ENCODE peak calls at places on chromosomes 5 and 9, in ten cellular contexts. G is type B pancreatic cell, S is psoas muscle, E is cardiac muscle cell, Q is GM23338, T is NCI-H774, V is hepatic stellate cell, F is frontal cortex, Y is NCI-H748 treated with DMSO at 0.1 percent for 48 hours, Z is PC-3. R is an unnamed sample.

GRCh38 chr5:161546463-161547301 is at the start of gene GABRB2:
- DNase-seq in G (peak), S (peak), E (peak), Q (peak), T (peak), V (peak), F (no peak), Y (peak), Z (no peak), R (peak)

GRCh38 chr9:95296761-95297160 is 20.7 kb downstream of the FANCC start:
- DNase-seq in G (no peak), S (no peak), E (peak), Q (no peak), T (no peak), V (no peak), F (no peak), Y (no peak), Z (no peak), R (no peak)

GRCh38 chr5:173909205-173909604 is 21.1 kb downstream of the CPEB4 start:
- DNase-seq in G (no peak), S (peak), E (no peak), Q (no peak), T (no peak), V (no peak), F (peak), Y (no peak), Z (no peak), R (no peak)

GRCh38 chr9:114117614-114117995 is 18.5 kb upstream of the KIF12 start:
- DNase-seq in G (no peak), S (no peak), E (no peak), Q (no peak), T (no peak), V (no peak), F (no peak), Y (no peak), Z (no peak), R (no peak)

GRCh38 chr9:30673132-30673531 is 1711.3 kb upstream of the ACO1 start:
- DNase-seq in G (no peak), S (no peak), E (no peak), Q (no peak), T (no peak), V (no peak), F (no peak), Y (no peak), Z (peak), R (no peak)

GRCh38 chr5:171162165-171162564 is 146.9 kb upstream of the TLX3 start:
- DNase-seq in G (no peak), S (no peak), E (no peak), Q (peak), T (no peak), V (no peak), F (no peak), Y (no peak), Z (no peak), R (no peak)

GRCh38 chr5:157597277-157597676 is 21.7 kb upstream of the ADAM19 start:
- DNase-seq in G (no peak), S (no peak), E (no peak), Q (no peak), T (no peak), V (no peak), F (no peak), Y (no peak), Z (no peak), R (no peak)

GRCh38 chr5:135254183-135254582 is 144.8 kb downstream of the MACROH2A1 start:
- DNase-seq in G (no peak), S (no peak), E (no peak), Q (no peak), T (no peak), V (no peak), F (no peak), Y (no peak), Z (no peak), R (no peak)

GRCh38 chr9:92970467-92970923 is 23.2 kb downstream of the FGD3 start:
- DNase-seq in G (no peak), S (no peak), E (no peak), Q (peak), T (no peak), V (no peak), F (no peak), Y (no peak), Z (peak), R (no peak)

GRCh38 chr9:108816037-108816436 is 39.7 kb downstream of the ACTL7B start:
- DNase-seq in G (no peak), S (no peak), E (no peak), Q (no peak), T (no peak), V (no peak), F (no peak), Y (no peak), Z (no peak), R (no peak)

GRCh38 chr5:1779782-1780620 is 19.6 kb downstream of the MRPL36 start:
- DNase-seq in G (no peak), S (no peak), E (no peak), Q (no peak), T (no peak), V (no peak), F (no peak), Y (no peak), Z (no peak), R (no peak)

GRCh38 chr5:53969331-53969730 is 341.0 kb downstream of the ARL15 start:
- DNase-seq in G (no peak), S (no peak), E (no peak), Q (no peak), T (no peak), V (no peak), F (no peak), Y (no peak), Z (no peak), R (no peak)

GRCh38 chr5:157739388-157740045 is 4.0 kb upstream of the LSM11 start:
- DNase-seq in G (no peak), S (no peak), E (no peak), Q (no peak), T (no peak), V (no peak), F (no peak), Y (no peak), Z (no peak), R (no peak)

GRCh38 chr5:67170783-67171182 is 25.8 kb downstream of the CD180 start:
- DNase-seq in G (no peak), S (no peak), E (no peak), Q (no peak), T (no peak), V (no peak), F (no peak), Y (no peak), Z (no peak), R (no peak)

GRCh38 chr5:56233230-56233629 is at the start of gene ANKRD55:
- DNase-seq in G (no peak), S (no peak), E (peak), Q (no peak), T (peak), V (no peak), F (no peak), Y (peak), Z (no peak), R (peak)

GRCh38 chr9:133770076-133770777 is 32.1 kb upstream of the SARDH start:
- DNase-seq in G (peak), S (peak), E (no peak), Q (no peak), T (no peak), V (no peak), F (no peak), Y (no peak), Z (no peak), R (no peak)

GRCh38 chr9:115164511-115164974 is 46.6 kb upstream of the TNC start:
- DNase-seq in G (no peak), S (no peak), E (no peak), Q (no peak), T (no peak), V (no peak), F (peak), Y (peak), Z (peak), R (no peak)

GRCh38 chr5:39624268-39624886 is 199.6 kb upstream of the DAB2 start:
- DNase-seq in G (no peak), S (no peak), E (no peak), Q (peak), T (no peak), V (peak), F (no peak), Y (no peak), Z (peak), R (no peak)

GRCh38 chr5:89988998-89989690 is 420.4 kb downstream of the CETN3 start:
- DNase-seq in G (no peak), S (no peak), E (no peak), Q (no peak), T (no peak), V (peak), F (no peak), Y (no peak), Z (no peak), R (no peak)

GRCh38 chr5:57221049-57221568 is 47.2 kb downstream of the GPBP1 start:
- DNase-seq in G (no peak), S (no peak), E (peak), Q (peak), T (peak), V (peak), F (peak), Y (peak), Z (peak), R (peak)

GRCh38 chr5:149024477-149024876 is 38.4 kb downstream of the SH3TC2 start:
- DNase-seq in G (no peak), S (no peak), E (no peak), Q (no peak), T (no peak), V (no peak), F (no peak), Y (no peak), Z (peak), R (no peak)

GRCh38 chr9:129619787-129620668 is 873 bp downstream of the C9orf50 start:
- DNase-seq in G (no peak), S (no peak), E (peak), Q (peak), T (no peak), V (no peak), F (peak), Y (no peak), Z (no peak), R (peak)

GRCh38 chr9:95506692-95507455 is 9.9 kb downstream of the PTCH1 start:
- DNase-seq in G (peak), S (peak), E (peak), Q (peak), T (no peak), V (no peak), F (no peak), Y (peak), Z (peak), R (peak)